ENCODE peak calls at places on chromosome 11, in seven cellular contexts. One of them, this sample, is unnamed.

GRCh38 chr11:94193288-94193687 is 64.6 kb downstream of the PANX1 start:
- DNase-seq in stomach: no peak
- DNase-seq in IMR-90: peak; percentile 96
- DNase-seq in A549: peak; percentile 13
- DNase-seq in body of pancreas: no peak
- DNase-seq in uterus: no peak
- DNase-seq in adrenal gland: peak; percentile 62
- DNase-seq in this sample: no peak

GRCh38 chr11:114440121-114440860 is 1.0 kb downstream of the REXO2 start:
- DNase-seq in stomach: no peak
- DNase-seq in IMR-90: peak; percentile 29
- DNase-seq in A549: no peak
- DNase-seq in body of pancreas: no peak
- DNase-seq in uterus: no peak
- DNase-seq in adrenal gland: no peak
- DNase-seq in this sample: no peak

GRCh38 chr11:109644158-109644557 is 222.2 kb downstream of the C11orf87 start:
- DNase-seq in stomach: no peak
- DNase-seq in IMR-90: no peak
- DNase-seq in A549: no peak
- DNase-seq in body of pancreas: no peak
- DNase-seq in uterus: no peak
- DNase-seq in adrenal gland: peak; percentile 28
- DNase-seq in this sample: no peak

GRCh38 chr11:119307219-119307618 is 9.7 kb downstream of the MCAM start:
- DNase-seq in stomach: no peak
- DNase-seq in IMR-90: no peak
- DNase-seq in A549: no peak
- DNase-seq in body of pancreas: no peak
- DNase-seq in uterus: no peak
- DNase-seq in adrenal gland: no peak
- DNase-seq in this sample: no peak

GRCh38 chr11:92707173-92707619 is 262.3 kb upstream of the MTNR1B start:
- DNase-seq in stomach: no peak
- DNase-seq in IMR-90: no peak
- DNase-seq in A549: no peak
- DNase-seq in body of pancreas: no peak
- DNase-seq in uterus: no peak
- DNase-seq in adrenal gland: no peak
- DNase-seq in this sample: no peak

GRCh38 chr11:122983438-122984185 is 2.0 kb upstream of the BSX start:
- DNase-seq in stomach: no peak
- DNase-seq in IMR-90: no peak
- DNase-seq in A549: no peak
- DNase-seq in body of pancreas: no peak
- DNase-seq in uterus: no peak
- DNase-seq in adrenal gland: no peak
- DNase-seq in this sample: no peak

GRCh38 chr11:85589373-85589772 is 37.8 kb downstream of the DLG2 start:
- DNase-seq in stomach: no peak
- DNase-seq in IMR-90: no peak
- DNase-seq in A549: no peak
- DNase-seq in body of pancreas: no peak
- DNase-seq in uterus: no peak
- DNase-seq in adrenal gland: no peak
- DNase-seq in this sample: no peak

GRCh38 chr11:57290288-57290687 is 34.5 kb downstream of the TNKS1BP1 start:
- DNase-seq in stomach: no peak
- DNase-seq in IMR-90: peak; percentile 85
- DNase-seq in A549: no peak
- DNase-seq in body of pancreas: no peak
- DNase-seq in uterus: no peak
- DNase-seq in adrenal gland: peak; percentile 19
- DNase-seq in this sample: no peak

GRCh38 chr11:1943576-1943975 is 3.6 kb upstream of the MRPL23 start:
- DNase-seq in stomach: no peak
- DNase-seq in IMR-90: no peak
- DNase-seq in A549: no peak
- DNase-seq in body of pancreas: no peak
- DNase-seq in uterus: peak; percentile 14
- DNase-seq in adrenal gland: no peak
- DNase-seq in this sample: peak; percentile 20

GRCh38 chr11:59224419-59224928 is 11.7 kb upstream of the MPEG1 start:
- DNase-seq in stomach: no peak
- DNase-seq in IMR-90: no peak
- DNase-seq in A549: no peak
- DNase-seq in body of pancreas: no peak
- DNase-seq in uterus: peak; percentile 34
- DNase-seq in adrenal gland: no peak
- DNase-seq in this sample: no peak

GRCh38 chr11:62005231-62005661 is 37.8 kb upstream of the FTH1 start:
- DNase-seq in stomach: no peak
- DNase-seq in IMR-90: no peak
- DNase-seq in A549: no peak
- DNase-seq in body of pancreas: no peak
- DNase-seq in uterus: no peak
- DNase-seq in adrenal gland: no peak
- DNase-seq in this sample: peak; percentile 41

GRCh38 chr11:640021-640706 is 3.1 kb downstream of the DRD4 start:
- DNase-seq in stomach: no peak
- DNase-seq in IMR-90: no peak
- DNase-seq in A549: no peak
- DNase-seq in body of pancreas: no peak
- DNase-seq in uterus: no peak
- DNase-seq in adrenal gland: no peak
- DNase-seq in this sample: no peak

GRCh38 chr11:61132646-61133045 is 28.6 kb downstream of the VPS37C start:
- DNase-seq in stomach: no peak
- DNase-seq in IMR-90: no peak
- DNase-seq in A549: no peak
- DNase-seq in body of pancreas: no peak
- DNase-seq in uterus: no peak
- DNase-seq in adrenal gland: no peak
- DNase-seq in this sample: no peak

GRCh38 chr11:12088047-12088481 is 22.3 kb upstream of the MICAL2 start:
- DNase-seq in stomach: no peak
- DNase-seq in IMR-90: peak; percentile 77
- DNase-seq in A549: no peak
- DNase-seq in body of pancreas: peak; percentile 23
- DNase-seq in uterus: no peak
- DNase-seq in adrenal gland: no peak
- DNase-seq in this sample: no peak

GRCh38 chr11:92681606-92682005 is 287.8 kb upstream of the MTNR1B start:
- DNase-seq in stomach: no peak
- DNase-seq in IMR-90: no peak
- DNase-seq in A549: no peak
- DNase-seq in body of pancreas: no peak
- DNase-seq in uterus: no peak
- DNase-seq in adrenal gland: no peak
- DNase-seq in this sample: no peak

GRCh38 chr11:64247729-64248531 is 1.2 kb upstream of the PPP1R14B start:
- DNase-seq in stomach: no peak
- DNase-seq in IMR-90: no peak
- DNase-seq in A549: no peak
- DNase-seq in body of pancreas: no peak
- DNase-seq in uterus: no peak
- DNase-seq in adrenal gland: no peak
- DNase-seq in this sample: no peak

GRCh38 chr11:21105196-21105917 is 436.0 kb downstream of the NELL1 start:
- DNase-seq in stomach: no peak
- DNase-seq in IMR-90: no peak
- DNase-seq in A549: no peak
- DNase-seq in body of pancreas: no peak
- DNase-seq in uterus: no peak
- DNase-seq in adrenal gland: no peak
- DNase-seq in this sample: no peak

GRCh38 chr11:606245-606644 is 9.5 kb downstream of the IRF7 start:
- DNase-seq in stomach: peak; percentile 80
- DNase-seq in IMR-90: no peak
- DNase-seq in A549: no peak
- DNase-seq in body of pancreas: peak; percentile 47
- DNase-seq in uterus: peak; percentile 91
- DNase-seq in adrenal gland: peak; percentile 75
- DNase-seq in this sample: peak; percentile 94

GRCh38 chr11:19873730-19874129 is 161.1 kb downstream of the NAV2 start:
- DNase-seq in stomach: no peak
- DNase-seq in IMR-90: no peak
- DNase-seq in A549: no peak
- DNase-seq in body of pancreas: no peak
- DNase-seq in uterus: no peak
- DNase-seq in adrenal gland: no peak
- DNase-seq in this sample: no peak

GRCh38 chr11:120523196-120523595 is 11.6 kb downstream of the GRIK4 start:
- DNase-seq in stomach: no peak
- DNase-seq in IMR-90: no peak
- DNase-seq in A549: no peak
- DNase-seq in body of pancreas: no peak
- DNase-seq in uterus: no peak
- DNase-seq in adrenal gland: no peak
- DNase-seq in this sample: no peak

GRCh38 chr11:62876712-62877111 is 4.0 kb upstream of the SLC3A2 start:
- DNase-seq in stomach: no peak
- DNase-seq in IMR-90: no peak
- DNase-seq in A549: no peak
- DNase-seq in body of pancreas: no peak
- DNase-seq in uterus: no peak
- DNase-seq in adrenal gland: no peak
- DNase-seq in this sample: no peak

GRCh38 chr11:101441747-101442146 is 142.1 kb downstream of the TRPC6 start:
- DNase-seq in stomach: peak; percentile 88
- DNase-seq in IMR-90: no peak
- DNase-seq in A549: no peak
- DNase-seq in body of pancreas: peak; percentile 84
- DNase-seq in uterus: no peak
- DNase-seq in adrenal gland: peak; percentile 49
- DNase-seq in this sample: peak; percentile 67

GRCh38 chr11:76614471-76615183 is 55.9 kb downstream of the LRRC32 start:
- DNase-seq in stomach: peak; percentile 23
- DNase-seq in IMR-90: no peak
- DNase-seq in A549: no peak
- DNase-seq in body of pancreas: no peak
- DNase-seq in uterus: peak; percentile 60
- DNase-seq in adrenal gland: no peak
- DNase-seq in this sample: no peak

DNA sequence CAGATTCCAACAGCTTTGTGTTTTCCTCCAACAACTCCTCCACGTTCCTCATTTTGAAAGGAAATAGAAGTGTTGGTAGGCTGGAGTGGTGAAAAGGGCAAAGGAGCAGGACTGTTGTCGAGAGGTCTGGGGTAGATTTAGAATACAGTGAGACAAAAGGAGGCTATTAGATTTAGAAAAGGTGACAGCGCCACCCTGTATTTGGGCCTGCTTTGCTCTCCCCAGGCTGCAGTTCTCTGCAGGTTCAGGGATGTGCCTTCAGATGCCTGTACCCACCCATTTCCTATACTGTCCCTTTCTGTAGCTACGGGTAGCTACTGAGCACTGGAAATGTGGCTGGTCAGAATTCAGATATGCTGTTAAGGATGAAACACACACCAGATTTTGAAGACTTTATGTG is 20.8 kb downstream of the MMP13 start:
- DNase-seq in stomach: no peak
- DNase-seq in IMR-90: no peak
- DNase-seq in A549: no peak
- DNase-seq in body of pancreas: no peak
- DNase-seq in uterus: no peak
- DNase-seq in adrenal gland: no peak
- DNase-seq in this sample: no peak
- H3K4me3 ChIP-seq in stomach: no peak overlapping the region
- H3K4me3 ChIP-seq in IMR-90: no peak overlapping the region
- H3K4me3 ChIP-seq in A549: no peak overlapping the region
- H3K4me3 ChIP-seq in body of pancreas: no peak overlapping the region
- H3K4me3 ChIP-seq in uterus: no peak overlapping the region
- H3K4me3 ChIP-seq in adrenal gland: no peak overlapping the region
- H3K4me3 ChIP-seq in this sample: no peak overlapping the region

DNA sequence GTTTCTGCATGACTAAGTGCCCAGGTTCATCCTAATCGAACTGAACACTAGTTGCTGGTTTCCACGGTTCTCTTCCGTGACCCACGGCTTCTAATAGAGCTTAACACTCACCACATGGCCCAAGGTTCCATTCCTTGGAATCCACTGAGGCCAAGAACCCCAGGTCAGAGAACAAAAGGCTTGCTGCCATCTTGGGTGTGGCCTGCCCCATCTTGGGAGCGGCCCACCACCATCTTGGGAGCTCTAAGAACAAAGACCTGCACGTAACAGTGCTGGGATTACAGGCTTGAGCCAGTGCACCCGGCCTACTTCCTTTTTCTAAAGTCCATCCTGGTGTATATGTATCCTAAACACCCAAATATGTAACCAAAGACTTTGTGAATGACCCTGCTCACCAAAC is 68.8 kb downstream of the SLC35F2 start:
- DNase-seq in stomach: no peak
- DNase-seq in IMR-90: no peak
- DNase-seq in A549: no peak
- DNase-seq in body of pancreas: no peak
- DNase-seq in uterus: no peak
- DNase-seq in adrenal gland: no peak
- DNase-seq in this sample: no peak
- TF ChIP-seq POLR2A in stomach: no peak
- TF ChIP-seq POLR2A in IMR-90: no peak
- TF ChIP-seq POLR2A in A549: no peak
- TF ChIP-seq POLR2A in body of pancreas: no peak
- TF ChIP-seq POLR2A in uterus: no peak
- TF ChIP-seq POLR2A in adrenal gland: no peak
- TF ChIP-seq POLR2A in this sample: no peak

DNA sequence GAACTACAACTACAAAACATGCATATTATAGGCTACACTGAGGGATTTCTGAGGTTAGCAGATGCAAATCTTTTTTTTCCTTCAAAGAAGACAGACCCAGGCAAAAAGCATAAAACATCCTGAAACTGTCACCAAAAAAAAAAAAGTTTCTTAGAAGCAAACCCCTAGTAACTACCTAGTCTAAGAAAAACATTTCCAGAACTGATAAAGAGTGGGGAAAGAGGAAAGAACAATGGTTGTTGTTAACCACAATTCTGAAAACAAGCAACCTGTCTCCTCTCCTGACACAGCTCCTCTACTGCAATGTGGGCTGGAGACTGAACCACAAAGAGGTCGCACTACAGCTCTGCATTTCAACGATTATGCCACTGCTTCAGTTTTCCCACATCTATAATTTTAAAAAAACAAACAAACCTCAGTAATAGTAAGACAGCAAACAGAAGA is 15.0 kb downstream of the DENND5A start:
- DNase-seq in stomach: no peak
- DNase-seq in IMR-90: no peak
- DNase-seq in A549: no peak
- DNase-seq in body of pancreas: no peak
- DNase-seq in uterus: no peak
- DNase-seq in adrenal gland: no peak
- DNase-seq in this sample: no peak
- H3K4me1 ChIP-seq in stomach: peaks cover 7% of the 10 kb centered on the region
- H3K4me1 ChIP-seq in IMR-90: peaks cover 1% of the 10 kb centered on the region
- H3K4me1 ChIP-seq in A549: peaks cover 9% of the 10 kb centered on the region
- H3K4me1 ChIP-seq in body of pancreas: peaks cover 9% of the 10 kb centered on the region
- H3K4me1 ChIP-seq in uterus: no peaks in the 10 kb centered on the region
- H3K4me1 ChIP-seq in adrenal gland: peaks cover 4% of the 10 kb centered on the region
- H3K4me1 ChIP-seq in this sample: no peaks in the 10 kb centered on the region

GRCh38 chr11:70522613-70523311 is 124.4 kb downstream of the CTTN start:
- DNase-seq in stomach: peak; percentile 31
- DNase-seq in IMR-90: no peak
- DNase-seq in A549: no peak
- DNase-seq in body of pancreas: no peak
- DNase-seq in uterus: no peak
- DNase-seq in adrenal gland: no peak
- DNase-seq in this sample: no peak
- H3K4me3 ChIP-seq in stomach: no peak overlapping the region
- H3K4me3 ChIP-seq in IMR-90: no peak overlapping the region
- H3K4me3 ChIP-seq in A549: no peak overlapping the region
- H3K4me3 ChIP-seq in body of pancreas: no peak overlapping the region
- H3K4me3 ChIP-seq in uterus: no peak overlapping the region
- H3K4me3 ChIP-seq in adrenal gland: no peak overlapping the region
- H3K4me3 ChIP-seq in this sample: no peak overlapping the region

This sample was measured in right lobe of liver.